ENCODE peak calls at places on chromosomes 11 and 22, in seven cellular contexts. F is cardiac muscle cell, Z is kidney epithelial cell, M is BJ, T is colonic mucosa, J is suprapubic skin, C is A549. S is an unnamed sample.

GRCh38 chr11:7528514-7529049 is 14.8 kb downstream of the PPFIBP2 start:
- DNase-seq in F (no peak), Z (no peak), M (no peak), T (no peak), J (no peak), C (no peak), S (no peak)

GRCh38 chr11:58575377-58576020 is at the start of gene LPXN:
- DNase-seq in F (no peak), Z (no peak), M (no peak), T (no peak), J (no peak), C (no peak), S (no peak)

GRCh38 chr11:23539556-23539955 is 679.3 kb upstream of the CCDC179 start:
- DNase-seq in F (no peak), Z (no peak), M (no peak), T (no peak), J (no peak), C (no peak), S (no peak)

GRCh38 chr22:26589845-26590524 is at the start of gene TPST2:
- DNase-seq in F (peak; percentile 83), Z (no peak), M (no peak), T (peak; percentile 84), J (peak; percentile 83), C (peak; percentile 60), S (peak; percentile 86)

GRCh38 chr22:24437091-24437490 is 9.7 kb downstream of the ADORA2A start:
- DNase-seq in F (no peak), Z (no peak), M (no peak), T (no peak), J (no peak), C (no peak), S (no peak)

GRCh38 chr11:128610765-128611617 is 23.6 kb upstream of the ETS1 start:
- DNase-seq in F (no peak), Z (no peak), M (no peak), T (no peak), J (no peak), C (no peak), S (no peak)

GRCh38 chr11:86497310-86497709 is 122.6 kb downstream of the CCDC81 start:
- DNase-seq in F (no peak), Z (peak; percentile 75), M (no peak), T (no peak), J (no peak), C (no peak), S (no peak)

GRCh38 chr11:116180806-116181600 is 591.8 kb downstream of the BUD13 start:
- DNase-seq in F (no peak), Z (no peak), M (no peak), T (no peak), J (peak; percentile 43), C (no peak), S (no peak)

GRCh38 chr11:66363805-66364535 is 7.6 kb downstream of the SLC29A2 start:
- DNase-seq in F (no peak), Z (no peak), M (no peak), T (peak; percentile 80), J (no peak), C (peak; percentile 64), S (peak; percentile 54)

GRCh38 chr22:32904044-32904443 is 102.5 kb downstream of the TIMP3 start:
- DNase-seq in F (peak; percentile 75), Z (no peak), M (no peak), T (peak; percentile 45), J (no peak), C (peak; percentile 29), S (peak; percentile 77)

GRCh38 chr22:23789638-23790037 is 2.9 kb downstream of the SMARCB1 start:
- DNase-seq in F (peak; percentile 32), Z (no peak), M (no peak), T (no peak), J (no peak), C (no peak), S (no peak)

GRCh38 chr11:36333897-36334296 is 37.8 kb downstream of the PRR5L start:
- DNase-seq in F (no peak), Z (no peak), M (no peak), T (no peak), J (no peak), C (peak; percentile 52), S (peak; percentile 48)

GRCh38 chr11:126703661-126704060 is 296.9 kb downstream of the KIRREL3 start:
- DNase-seq in F (no peak), Z (no peak), M (no peak), T (no peak), J (no peak), C (no peak), S (no peak)

GRCh38 chr11:120540744-120541143 is 29.2 kb downstream of the GRIK4 start:
- DNase-seq in F (no peak), Z (no peak), M (peak; percentile 38), T (no peak), J (no peak), C (no peak), S (no peak)

GRCh38 chr22:41285441-41285819 is 557 bp downstream of the RANGAP1 start:
- DNase-seq in F (peak; percentile 67), Z (peak; percentile 60), M (no peak), T (peak; percentile 53), J (no peak), C (peak; percentile 61), S (peak; percentile 54)

GRCh38 chr22:31789803-31790202 is 36.0 kb downstream of the DEPDC5 start:
- DNase-seq in F (peak; percentile 66), Z (no peak), M (no peak), T (no peak), J (no peak), C (no peak), S (no peak)

GRCh38 chr11:131966667-131967066 is 596.3 kb downstream of the NTM start:
- DNase-seq in F (no peak), Z (no peak), M (no peak), T (no peak), J (no peak), C (no peak), S (no peak)

GRCh38 chr11:110712643-110713468 is 619 bp upstream of the ARHGAP20 start:
- DNase-seq in F (peak; percentile 28), Z (no peak), M (no peak), T (peak; percentile 29), J (no peak), C (no peak), S (peak; percentile 83)

DNA sequence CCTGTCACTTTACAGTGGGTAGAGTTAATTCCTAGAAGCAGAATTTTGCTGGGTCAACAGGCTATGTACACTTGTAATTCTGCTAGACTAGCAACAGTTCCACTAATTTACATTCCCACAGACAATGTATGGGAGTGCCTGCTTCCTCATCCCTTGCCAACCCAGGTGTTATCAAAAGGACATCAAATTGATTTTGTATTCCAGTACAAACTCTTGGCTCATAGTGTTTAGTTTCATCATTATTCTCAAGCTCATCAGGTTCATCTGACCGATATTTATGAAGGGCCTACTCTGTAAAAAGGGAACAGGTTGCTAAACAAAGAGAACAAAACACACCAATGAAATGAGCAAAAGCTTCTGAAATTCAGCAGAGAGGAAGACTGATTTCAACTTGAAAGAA is 30.7 kb downstream of the PITPNB start:
- DNase-seq in F (no peak), Z (no peak), M (no peak), T (no peak), J (no peak), C (no peak), S (no peak)
- TF ChIP-seq CTCF in F (no peak), Z (no peak), M (no peak), T (no peak), J (no peak), C (no peak), S (no peak)

DNA sequence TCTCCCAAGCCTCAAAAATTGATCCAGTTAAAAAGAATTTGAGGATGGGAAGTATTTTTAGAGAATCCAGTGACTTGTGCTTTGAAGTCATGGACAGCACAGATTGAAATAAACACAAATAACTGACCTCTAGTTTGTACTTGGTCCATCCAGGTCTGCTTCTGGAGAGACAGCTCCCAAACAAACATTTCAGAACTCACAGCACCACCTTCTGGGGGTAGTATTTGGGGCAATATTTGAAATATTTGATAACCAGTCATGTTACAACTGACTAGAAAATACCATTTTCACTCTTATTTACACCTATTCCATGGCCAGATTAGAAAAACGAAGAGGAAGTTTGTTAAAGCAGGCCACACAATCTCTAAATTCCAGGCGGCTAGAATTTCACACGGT is 56.2 kb downstream of the CTSC start:
- DNase-seq in F (no peak), Z (no peak), M (no peak), T (no peak), J (no peak), C (peak; percentile 11), S (no peak)
- TF ChIP-seq CTCF in F (peak; percentile 31), Z (peak; percentile 6), M (no peak), T (no peak), J (no peak), C (peak; percentile 26), S (no peak)

DNA sequence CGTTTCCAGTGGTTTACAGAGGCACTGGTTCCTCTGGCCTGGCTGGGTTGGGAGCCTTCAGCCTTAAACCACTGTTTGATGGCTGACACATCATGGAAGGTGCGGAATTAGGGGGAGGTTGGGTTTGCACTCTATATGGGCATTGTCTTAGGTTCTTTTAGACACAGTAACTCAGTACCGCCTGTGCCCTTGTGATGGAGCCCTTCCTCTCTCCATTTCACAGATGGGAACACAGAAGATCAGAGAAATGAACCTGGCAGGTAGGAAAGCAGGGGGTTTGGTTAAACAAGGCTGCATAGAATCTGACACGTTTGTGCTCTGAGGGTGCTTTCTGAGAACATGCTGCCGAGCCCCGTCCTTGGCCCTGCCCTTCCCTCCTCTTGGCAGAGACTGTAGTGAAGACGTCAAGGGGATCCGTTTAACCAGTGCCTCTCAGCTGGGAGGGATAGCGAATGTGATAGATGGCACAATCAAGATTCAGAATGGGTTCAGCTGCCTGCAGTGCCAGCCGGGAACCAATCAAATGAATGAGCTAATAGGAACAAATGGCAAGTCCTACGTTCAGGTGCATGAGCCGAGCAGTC is 228.6 kb downstream of the TBC1D22A start:
- DNase-seq in F (no peak), Z (no peak), M (no peak), T (no peak), J (no peak), C (no peak), S (no peak)
- TF ChIP-seq CTCF in F (no peak), Z (no peak), M (no peak), T (no peak), J (no peak), C (no peak), S (no peak)

GRCh38 chr11:45904309-45904915 is 2.7 kb downstream of the FREY1 start:
- DNase-seq in F (no peak), Z (no peak), M (no peak), T (no peak), J (no peak), C (no peak), S (no peak)
- TF ChIP-seq CTCF in F (no peak), Z (no peak), M (no peak), T (no peak), J (no peak), C (no peak), S (no peak)

GRCh38 chr11:124633355-124633754 is 10.7 kb downstream of the TBRG1 start:
- DNase-seq in F (no peak), Z (no peak), M (no peak), T (no peak), J (no peak), C (peak; percentile 4), S (no peak)
- TF ChIP-seq CTCF in F (peak; percentile 40), Z (peak; percentile 37), M (peak; percentile 43), T (no peak), J (no peak), C (peak; percentile 18), S (no peak)

S was measured in testis.